ENCODE peak calls at places on chromosomes 6 and 20, in five cellular contexts. One of them, this sample, is unnamed.

GRCh38 chr6:140671926-140672325 is 1297.5 kb upstream of the CITED2 start:
- DNase-seq in right atrium auricular region: no peak
- DNase-seq in left ventricle myocardium superior: no peak
- DNase-seq in heart left ventricle: no peak
- DNase-seq in HFFc6: no peak
- DNase-seq in this sample: no peak

GRCh38 chr6:164005312-164005711 is 590.8 kb downstream of the QKI start:
- DNase-seq in heart left ventricle: no peak
- DNase-seq in right atrium auricular region: no peak
- DNase-seq in HFFc6: no peak
- DNase-seq in left ventricle myocardium superior: no peak
- DNase-seq in this sample: no peak

GRCh38 chr20:10670521-10671220 is 3.1 kb downstream of the JAG1 start:
- DNase-seq in heart left ventricle: no peak
- DNase-seq in right atrium auricular region: no peak
- DNase-seq in left ventricle myocardium superior: no peak
- DNase-seq in HFFc6: no peak
- DNase-seq in this sample: no peak

GRCh38 chr6:18155864-18156396 is 708 bp downstream of the KDM1B start:
- DNase-seq in heart left ventricle: peak
- DNase-seq in right atrium auricular region: peak
- DNase-seq in left ventricle myocardium superior: peak
- DNase-seq in HFFc6: peak
- DNase-seq in this sample: peak

GRCh38 chr6:114084327-114084890 is 113.5 kb upstream of the HDAC2 start:
- DNase-seq in right atrium auricular region: no peak
- DNase-seq in HFFc6: peak
- DNase-seq in left ventricle myocardium superior: no peak
- DNase-seq in heart left ventricle: no peak
- DNase-seq in this sample: peak

GRCh38 chr6:105069821-105070445 is 109.9 kb downstream of the POPDC3 start:
- DNase-seq in HFFc6: no peak
- DNase-seq in left ventricle myocardium superior: no peak
- DNase-seq in right atrium auricular region: no peak
- DNase-seq in heart left ventricle: no peak
- DNase-seq in this sample: no peak

GRCh38 chr6:51464956-51465355 is 622.5 kb downstream of the PKHD1 start:
- DNase-seq in left ventricle myocardium superior: no peak
- DNase-seq in right atrium auricular region: no peak
- DNase-seq in HFFc6: no peak
- DNase-seq in heart left ventricle: no peak
- DNase-seq in this sample: no peak

GRCh38 chr6:44002591-44003344 is 124.5 kb downstream of the MRPL14 start:
- DNase-seq in heart left ventricle: peak
- DNase-seq in HFFc6: peak
- DNase-seq in left ventricle myocardium superior: peak
- DNase-seq in right atrium auricular region: no peak
- DNase-seq in this sample: peak

GRCh38 chr6:32252326-32253009 is 28.6 kb upstream of the NOTCH4 start:
- DNase-seq in right atrium auricular region: no peak
- DNase-seq in heart left ventricle: no peak
- DNase-seq in left ventricle myocardium superior: no peak
- DNase-seq in HFFc6: no peak
- DNase-seq in this sample: no peak

GRCh38 chr20:24768977-24769675 is 179.9 kb upstream of the CST7 start:
- DNase-seq in right atrium auricular region: no peak
- DNase-seq in heart left ventricle: no peak
- DNase-seq in HFFc6: no peak
- DNase-seq in left ventricle myocardium superior: no peak
- DNase-seq in this sample: no peak

GRCh38 chr20:60467771-60468170 is 509.5 kb downstream of the CDH26 start:
- DNase-seq in HFFc6: no peak
- DNase-seq in right atrium auricular region: no peak
- DNase-seq in heart left ventricle: no peak
- DNase-seq in left ventricle myocardium superior: no peak
- DNase-seq in this sample: no peak

GRCh38 chr20:10119336-10119735 is 84.5 kb downstream of the ANKEF1 start:
- DNase-seq in HFFc6: no peak
- DNase-seq in right atrium auricular region: no peak
- DNase-seq in heart left ventricle: no peak
- DNase-seq in left ventricle myocardium superior: no peak
- DNase-seq in this sample: no peak

GRCh38 chr20:37315293-37316110 is 26.0 kb downstream of the MANBAL start:
- DNase-seq in HFFc6: peak
- DNase-seq in left ventricle myocardium superior: peak
- DNase-seq in heart left ventricle: peak
- DNase-seq in right atrium auricular region: peak
- DNase-seq in this sample: peak

GRCh38 chr20:20694591-20694990 is 17.9 kb downstream of the RALGAPA2 start:
- DNase-seq in heart left ventricle: no peak
- DNase-seq in left ventricle myocardium superior: no peak
- DNase-seq in HFFc6: no peak
- DNase-seq in right atrium auricular region: no peak
- DNase-seq in this sample: no peak

GRCh38 chr6:136772685-136773472 is 19.4 kb downstream of the MAP3K5 start:
- DNase-seq in left ventricle myocardium superior: peak
- DNase-seq in right atrium auricular region: no peak
- DNase-seq in HFFc6: no peak
- DNase-seq in heart left ventricle: no peak
- DNase-seq in this sample: no peak

GRCh38 chr20:40991181-40991889 is 37.3 kb upstream of the TOP1 start:
- DNase-seq in left ventricle myocardium superior: no peak
- DNase-seq in HFFc6: no peak
- DNase-seq in right atrium auricular region: no peak
- DNase-seq in heart left ventricle: no peak
- DNase-seq in this sample: no peak

GRCh38 chr6:16770701-16771569 is 9.7 kb upstream of the ATXN1 start:
- DNase-seq in HFFc6: peak
- DNase-seq in right atrium auricular region: peak
- DNase-seq in heart left ventricle: peak
- DNase-seq in left ventricle myocardium superior: peak
- DNase-seq in this sample: peak